ENCODE peak calls at places on chromosomes 1 and 21, in six cellular contexts. One of them, this sample, is unnamed. For H3K9me3, the result is how much of the 10 kb centered on the place peaks cover.

GRCh38 chr1:22597301-22597965 is 34.1 kb downstream of the EPHA8 start:
- DNase-seq in ovary: no peak
- DNase-seq in suprapubic skin: no peak
- DNase-seq in uterus: no peak
- DNase-seq in transverse colon: no peak
- DNase-seq in spleen: no peak
- DNase-seq in this sample: no peak

GRCh38 chr1:172628416-172628815 is 30.5 kb upstream of the FASLG start:
- DNase-seq in ovary: no peak
- DNase-seq in suprapubic skin: no peak
- DNase-seq in uterus: no peak
- DNase-seq in transverse colon: no peak
- DNase-seq in spleen: no peak
- DNase-seq in this sample: no peak

GRCh38 chr1:54159733-54160316 is 7.0 kb upstream of the CDCP2 start:
- DNase-seq in ovary: no peak
- DNase-seq in suprapubic skin: no peak
- DNase-seq in uterus: no peak
- DNase-seq in transverse colon: no peak
- DNase-seq in spleen: peak
- DNase-seq in this sample: no peak

GRCh38 chr21:22855581-22855980 is 1857.4 kb downstream of the NCAM2 start:
- DNase-seq in ovary: no peak
- DNase-seq in suprapubic skin: no peak
- DNase-seq in uterus: no peak
- DNase-seq in transverse colon: no peak
- DNase-seq in spleen: no peak
- DNase-seq in this sample: no peak

GRCh38 chr1:197632651-197633050 is 142.6 kb downstream of the DENND1B start:
- DNase-seq in ovary: no peak
- DNase-seq in suprapubic skin: no peak
- DNase-seq in uterus: no peak
- DNase-seq in transverse colon: no peak
- DNase-seq in spleen: no peak
- DNase-seq in this sample: no peak

GRCh38 chr1:195584870-195585624 is 1023.2 kb downstream of the KCNT2 start:
- DNase-seq in ovary: no peak
- DNase-seq in suprapubic skin: no peak
- DNase-seq in uterus: no peak
- DNase-seq in transverse colon: peak
- DNase-seq in spleen: peak
- DNase-seq in this sample: no peak

GRCh38 chr1:170001266-170001665 is 73.2 kb downstream of the KIFAP3 start:
- DNase-seq in ovary: no peak
- DNase-seq in suprapubic skin: no peak
- DNase-seq in uterus: no peak
- DNase-seq in transverse colon: no peak
- DNase-seq in spleen: no peak
- DNase-seq in this sample: no peak

GRCh38 chr1:30303387-30303786 is 420.0 kb downstream of the MATN1 start:
- DNase-seq in ovary: no peak
- DNase-seq in suprapubic skin: no peak
- DNase-seq in uterus: no peak
- DNase-seq in transverse colon: no peak
- DNase-seq in spleen: no peak
- DNase-seq in this sample: no peak

GRCh38 chr1:186057086-186057485 is 318.0 kb downstream of the TPR start:
- DNase-seq in ovary: no peak
- DNase-seq in suprapubic skin: no peak
- DNase-seq in uterus: no peak
- DNase-seq in transverse colon: no peak
- DNase-seq in spleen: no peak
- DNase-seq in this sample: no peak

GRCh38 chr1:188241629-188242028 is 1412.9 kb downstream of the PLA2G4A start:
- DNase-seq in ovary: no peak
- DNase-seq in suprapubic skin: no peak
- DNase-seq in uterus: no peak
- DNase-seq in transverse colon: no peak
- DNase-seq in spleen: no peak
- DNase-seq in this sample: no peak

GRCh38 chr1:84956655-84957054 is 40.3 kb downstream of the MCOLN2 start:
- DNase-seq in ovary: no peak
- DNase-seq in suprapubic skin: no peak
- DNase-seq in uterus: no peak
- DNase-seq in transverse colon: no peak
- DNase-seq in spleen: no peak
- DNase-seq in this sample: no peak

GRCh38 chr1:228799929-228800328 is 64.7 kb downstream of the RHOU start:
- DNase-seq in ovary: no peak
- DNase-seq in suprapubic skin: no peak
- DNase-seq in uterus: no peak
- DNase-seq in transverse colon: no peak
- DNase-seq in spleen: no peak
- DNase-seq in this sample: no peak

GRCh38 chr1:235021815-235022214 is 106.8 kb downstream of the TOMM20 start:
- DNase-seq in ovary: no peak
- DNase-seq in suprapubic skin: peak
- DNase-seq in uterus: no peak
- DNase-seq in transverse colon: no peak
- DNase-seq in spleen: peak
- DNase-seq in this sample: no peak

GRCh38 chr1:229412056-229412455 is 21.8 kb downstream of the ACTA1 start:
- DNase-seq in ovary: no peak
- DNase-seq in suprapubic skin: no peak
- DNase-seq in uterus: no peak
- DNase-seq in transverse colon: no peak
- DNase-seq in spleen: no peak
- DNase-seq in this sample: no peak

GRCh38 chr1:247156787-247157232 is 15.0 kb downstream of the ZNF124 start:
- DNase-seq in ovary: no peak
- DNase-seq in suprapubic skin: no peak
- DNase-seq in uterus: no peak
- DNase-seq in transverse colon: no peak
- DNase-seq in spleen: no peak
- DNase-seq in this sample: no peak
- H3K9me3 ChIP-seq in ovary: under half
- H3K9me3 ChIP-seq in suprapubic skin: half or more
- H3K9me3 ChIP-seq in uterus: under half
- H3K9me3 ChIP-seq in transverse colon: half or more
- H3K9me3 ChIP-seq in spleen: half or more
- H3K9me3 ChIP-seq in this sample: half or more

GRCh38 chr1:27343639-27344025 is 1.8 kb downstream of the SYTL1 start:
- DNase-seq in ovary: no peak
- DNase-seq in suprapubic skin: no peak
- DNase-seq in uterus: no peak
- DNase-seq in transverse colon: no peak
- DNase-seq in spleen: no peak
- DNase-seq in this sample: peak

GRCh38 chr1:27342391-27342777 is 562 bp downstream of the SYTL1 start:
- DNase-seq in ovary: no peak
- DNase-seq in suprapubic skin: no peak
- DNase-seq in uterus: no peak
- DNase-seq in transverse colon: no peak
- DNase-seq in spleen: peak
- DNase-seq in this sample: no peak

GRCh38 chr1:27341525-27342252 is at the start of gene SYTL1:
- DNase-seq in ovary: no peak
- DNase-seq in suprapubic skin: no peak
- DNase-seq in uterus: no peak
- DNase-seq in transverse colon: peak
- DNase-seq in spleen: peak
- DNase-seq in this sample: peak

GRCh38 chr1:27345272-27345671 is 3.5 kb downstream of the SYTL1 start:
- DNase-seq in ovary: no peak
- DNase-seq in suprapubic skin: no peak
- DNase-seq in uterus: no peak
- DNase-seq in transverse colon: no peak
- DNase-seq in spleen: no peak
- DNase-seq in this sample: no peak

DNA sequence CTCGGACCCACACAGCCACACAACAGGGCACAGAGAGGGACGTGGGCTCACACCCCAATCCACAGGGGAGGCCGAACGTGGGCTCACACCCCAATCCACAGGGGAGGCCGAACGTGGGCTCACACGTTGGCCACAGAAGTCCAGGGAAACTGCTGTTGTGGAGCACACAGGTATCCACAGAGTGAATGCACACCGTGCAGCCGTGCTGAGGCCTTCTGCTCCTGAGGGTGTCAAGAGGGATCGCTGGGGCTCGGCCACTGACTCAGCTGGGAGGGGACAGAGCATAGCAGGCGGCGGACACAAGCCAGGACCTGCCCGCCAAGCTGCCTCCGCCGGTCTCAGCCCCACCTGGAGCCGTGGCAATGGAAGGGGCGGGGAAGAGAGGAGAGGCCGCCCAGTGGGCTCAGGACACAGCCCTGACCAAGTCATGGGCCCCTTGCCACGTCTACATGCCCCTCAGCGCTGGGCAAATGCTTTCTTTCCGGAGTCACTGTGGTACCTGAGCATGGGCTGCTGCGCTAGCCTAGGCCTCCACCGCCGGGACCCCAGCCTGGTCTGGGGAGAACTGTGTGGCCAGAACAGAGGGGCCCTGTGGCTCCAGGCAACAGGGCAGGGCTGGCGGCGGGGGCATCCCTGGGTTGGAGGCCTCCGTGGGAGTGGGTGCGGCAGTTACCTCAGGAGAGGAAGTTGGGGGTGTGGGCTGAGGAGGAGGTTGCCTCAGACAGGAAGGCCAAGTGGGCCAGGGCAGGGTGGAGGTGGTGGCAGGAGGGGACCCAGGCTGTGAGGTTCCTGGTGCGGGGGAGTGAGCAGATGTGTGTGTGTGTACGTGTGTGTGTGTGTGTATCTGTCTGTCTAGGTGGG is 1.2 kb downstream of the SYTL1 start:
- DNase-seq in ovary: no peak
- DNase-seq in suprapubic skin: no peak
- DNase-seq in uterus: no peak
- DNase-seq in transverse colon: peak
- DNase-seq in spleen: peak
- DNase-seq in this sample: peak
- TF ChIP-seq POLR2A in ovary: no peak
- TF ChIP-seq POLR2A in suprapubic skin: no peak
- TF ChIP-seq POLR2A in uterus: no peak
- TF ChIP-seq POLR2A in transverse colon: no peak
- TF ChIP-seq POLR2A in spleen: no peak
- TF ChIP-seq POLR2A in this sample: no peak

GRCh38 chr21:32858628-32859027 is 87.1 kb upstream of the PAXBP1 start:
- DNase-seq in ovary: no peak
- DNase-seq in suprapubic skin: no peak
- DNase-seq in uterus: no peak
- DNase-seq in transverse colon: no peak
- DNase-seq in spleen: no peak
- DNase-seq in this sample: no peak
- H3K9me3 ChIP-seq in ovary: under half
- H3K9me3 ChIP-seq in suprapubic skin: under half
- H3K9me3 ChIP-seq in uterus: under half
- H3K9me3 ChIP-seq in transverse colon: under half
- H3K9me3 ChIP-seq in spleen: half or more
- H3K9me3 ChIP-seq in this sample: under half

GRCh38 chr1:206609229-206609991 is 2.9 kb downstream of the EIF2D start:
- DNase-seq in ovary: no peak
- DNase-seq in suprapubic skin: no peak
- DNase-seq in uterus: no peak
- DNase-seq in transverse colon: no peak
- DNase-seq in spleen: no peak
- DNase-seq in this sample: no peak

GRCh38 chr1:206606867-206607266 is 5.4 kb downstream of the EIF2D start:
- DNase-seq in ovary: no peak
- DNase-seq in suprapubic skin: no peak
- DNase-seq in uterus: no peak
- DNase-seq in transverse colon: no peak
- DNase-seq in spleen: no peak
- DNase-seq in this sample: no peak

GRCh38 chr1:206608108-206608698 is 4.1 kb downstream of the EIF2D start:
- DNase-seq in ovary: no peak
- DNase-seq in suprapubic skin: no peak
- DNase-seq in uterus: no peak
- DNase-seq in transverse colon: peak
- DNase-seq in spleen: no peak
- DNase-seq in this sample: no peak

DNA sequence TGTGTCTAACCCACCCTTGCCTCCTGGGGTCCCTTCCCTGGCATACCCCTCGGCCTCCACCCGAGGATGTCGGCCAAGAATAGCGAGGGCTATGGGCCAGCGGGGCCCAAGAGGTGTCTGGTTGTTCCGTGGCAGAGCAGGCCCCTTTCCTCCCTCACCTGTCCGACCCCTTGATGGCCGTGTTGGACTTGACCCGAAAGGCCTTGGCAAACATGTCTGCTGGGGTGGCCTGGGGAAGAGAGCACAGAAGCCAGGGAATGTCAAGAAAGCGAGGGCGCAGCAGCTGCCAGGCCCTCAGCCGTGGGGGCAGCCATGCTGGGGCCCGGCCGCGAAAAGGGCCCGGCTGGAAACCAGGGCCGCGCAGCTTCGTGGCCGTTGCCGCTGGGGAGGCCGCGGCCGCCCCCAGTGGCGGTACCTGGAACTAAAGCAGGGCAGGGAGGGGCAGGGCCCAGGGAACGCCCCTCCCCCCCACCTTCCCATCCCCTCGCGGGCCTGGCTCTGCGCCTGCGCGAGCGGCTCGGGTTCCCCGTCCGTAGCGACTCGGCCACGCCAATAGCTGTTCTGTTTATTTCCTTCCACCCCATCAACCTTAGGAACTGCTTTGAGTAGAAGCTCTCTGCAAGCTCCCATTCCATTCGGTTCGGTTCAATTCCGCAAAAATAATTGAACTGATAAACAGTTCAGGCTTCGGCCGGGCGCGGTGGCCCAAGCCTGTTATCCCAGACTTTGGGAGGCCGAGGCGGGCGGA is at the start of gene EIF2D:
- DNase-seq in ovary: peak
- DNase-seq in suprapubic skin: peak
- DNase-seq in uterus: peak
- DNase-seq in transverse colon: peak
- DNase-seq in spleen: peak
- DNase-seq in this sample: peak
- TF ChIP-seq POLR2A in ovary: peak
- TF ChIP-seq POLR2A in suprapubic skin: peak
- TF ChIP-seq POLR2A in uterus: peak
- TF ChIP-seq POLR2A in transverse colon: peak
- TF ChIP-seq POLR2A in spleen: no peak
- TF ChIP-seq POLR2A in this sample: peak

GRCh38 chr21:8994640-8995511 is 1526.5 kb upstream of the TPTE start:
- DNase-seq in ovary: no peak
- DNase-seq in suprapubic skin: no peak
- DNase-seq in uterus: no peak
- DNase-seq in transverse colon: no peak
- DNase-seq in spleen: no peak
- DNase-seq in this sample: no peak
- H3K9me3 ChIP-seq in ovary: under half
- H3K9me3 ChIP-seq in suprapubic skin: under half
- H3K9me3 ChIP-seq in uterus: under half
- H3K9me3 ChIP-seq in transverse colon: under half
- H3K9me3 ChIP-seq in spleen: under half
- H3K9me3 ChIP-seq in this sample: under half